ENCODE peak calls at places on chromosomes 13 and 19, in eight cellular contexts. Q, K, G, W, Z, T, Y and S are unnamed samples.
A peak's percentile ranks its signal among the peaks of the same experiment; 100 is the strongest.

GRCh38 chr13:74274946-74275345 is 140.7 kb upstream of the KLF12 start:
- DNase-seq in Z (no peak), T (no peak), Q (no peak), W (no peak), Y (no peak), G (no peak), K (no peak), S (no peak)

GRCh38 chr13:21231426-21231945 is 55.0 kb downstream of the MRPL57 start:
- DNase-seq in T (no peak), Q (no peak), Y (no peak), G (no peak), Z (no peak), K (no peak), W (no peak), S (no peak)

GRCh38 chr19:16042533-16043085 is 33.7 kb upstream of the TPM4 start:
- DNase-seq in T (peak; percentile 19), W (no peak), K (no peak), G (no peak), Y (no peak), Z (no peak), Q (no peak), S (no peak)

GRCh38 chr13:79937311-79938243 is 403.3 kb downstream of the SPRY2 start:
- DNase-seq in Z (no peak), K (no peak), W (no peak), G (no peak), T (no peak), Q (no peak), Y (no peak), S (no peak)

GRCh38 chr13:34748078-34748477 is 194.0 kb upstream of the NBEA start:
- DNase-seq in K (no peak), Z (no peak), Y (no peak), Q (no peak), G (no peak), W (no peak), T (no peak), S (no peak)

GRCh38 chr13:19984430-19985218 is 26.1 kb downstream of the ZMYM2 start:
- DNase-seq in K (no peak), W (peak; percentile 32), Q (peak; percentile 81), G (no peak), Z (no peak), Y (no peak), T (peak; percentile 72), S (no peak)

GRCh38 chr19:45952691-45953505 is 20.8 kb downstream of the NOVA2 start:
- DNase-seq in W (peak; percentile 18), T (peak; percentile 42), Q (no peak), Y (peak; percentile 35), Z (no peak), K (peak; percentile 30), G (no peak), S (no peak)

GRCh38 chr19:51101171-51101865 is 6.9 kb downstream of the CTU1 start:
- DNase-seq in Y (no peak), Q (no peak), G (no peak), T (no peak), K (no peak), Z (no peak), W (no peak), S (no peak)

GRCh38 chr13:30071890-30072817 is 221.7 kb upstream of the UBL3 start:
- DNase-seq in W (no peak), G (no peak), K (no peak), Z (peak; percentile 74), Y (peak; percentile 92), Q (no peak), T (no peak), S (no peak)

GRCh38 chr13:39463611-39464010 is 139.4 kb downstream of the LHFPL6 start:
- DNase-seq in Z (no peak), Q (no peak), T (no peak), K (no peak), G (no peak), Y (no peak), W (no peak), S (no peak)

GRCh38 chr13:109010912-109011311 is 381.5 kb downstream of the MYO16 start:
- DNase-seq in T (no peak), Q (no peak), Z (no peak), K (no peak), Y (no peak), W (no peak), G (no peak), S (no peak)

GRCh38 chr13:91203430-91203829 is 144.1 kb upstream of the MIR17HG start:
- DNase-seq in T (no peak), W (no peak), G (no peak), Z (no peak), Y (no peak), K (no peak), Q (no peak), S (no peak)

GRCh38 chr19:55656552-55656951 is 1.7 kb downstream of the U2AF2 start:
- DNase-seq in Z (no peak), W (no peak), T (no peak), K (no peak), Y (no peak), Q (peak; percentile 68), G (no peak), S (no peak)

GRCh38 chr13:30158774-30159445 is 148.4 kb downstream of the KATNAL1 start:
- DNase-seq in Y (peak; percentile 53), Z (no peak), T (peak; percentile 71), Q (peak; percentile 50), K (peak; percentile 46), W (peak; percentile 33), G (no peak), S (no peak)

GRCh38 chr19:1668048-1668338 is 15.6 kb upstream of the TCF3 start:
- DNase-seq in K (no peak), W (no peak), Y (no peak), T (no peak), Q (no peak), Z (no peak), G (no peak), S (no peak)

GRCh38 chr19:1671716-1672037 is 19.3 kb upstream of the TCF3 start:
- DNase-seq in G (no peak), Z (no peak), Q (no peak), K (no peak), W (no peak), Y (no peak), T (no peak), S (no peak)

GRCh38 chr19:1672038-1672768 is 19.8 kb upstream of the TCF3 start:
- DNase-seq in W (no peak), Q (peak; percentile 86), G (no peak), Z (peak; percentile 80), K (peak; percentile 33), T (peak; percentile 30), Y (no peak), S (peak; percentile 20)

GRCh38 chr19:1665565-1666047 is 13.2 kb upstream of the TCF3 start:
- DNase-seq in Z (no peak), Q (no peak), W (no peak), Y (no peak), G (no peak), T (no peak), K (no peak), S (no peak)

GRCh38 chr19:1668339-1669123 is 16.1 kb upstream of the TCF3 start:
- DNase-seq in K (no peak), Z (no peak), G (no peak), W (no peak), Q (peak; percentile 68), Y (no peak), T (no peak), S (no peak)
- H3K27ac ChIP-seq in K (no peak overlapping the region), Z (no peak overlapping the region), G (no peak overlapping the region), W (no peak overlapping the region), Q (peak overlapping the region; percentile 72), Y (no peak overlapping the region), T (no peak overlapping the region), S (no peak overlapping the region)

GRCh38 chr19:41354343-41354974 is 737 bp upstream of the TGFB1 start:
- DNase-seq in T (no peak), Q (no peak), Y (no peak), Z (no peak), K (no peak), W (no peak), G (no peak), S (no peak)
- H3K4me3 ChIP-seq in T (peak overlapping the region; percentile 76), Q (peak overlapping the region; percentile 95), Y (peak overlapping the region; percentile 87), Z (peak overlapping the region; percentile 92), K (peak overlapping the region; percentile 21), W (peak overlapping the region; percentile 91), G (peak overlapping the region; percentile 76), S (no peak overlapping the region)

DNA sequence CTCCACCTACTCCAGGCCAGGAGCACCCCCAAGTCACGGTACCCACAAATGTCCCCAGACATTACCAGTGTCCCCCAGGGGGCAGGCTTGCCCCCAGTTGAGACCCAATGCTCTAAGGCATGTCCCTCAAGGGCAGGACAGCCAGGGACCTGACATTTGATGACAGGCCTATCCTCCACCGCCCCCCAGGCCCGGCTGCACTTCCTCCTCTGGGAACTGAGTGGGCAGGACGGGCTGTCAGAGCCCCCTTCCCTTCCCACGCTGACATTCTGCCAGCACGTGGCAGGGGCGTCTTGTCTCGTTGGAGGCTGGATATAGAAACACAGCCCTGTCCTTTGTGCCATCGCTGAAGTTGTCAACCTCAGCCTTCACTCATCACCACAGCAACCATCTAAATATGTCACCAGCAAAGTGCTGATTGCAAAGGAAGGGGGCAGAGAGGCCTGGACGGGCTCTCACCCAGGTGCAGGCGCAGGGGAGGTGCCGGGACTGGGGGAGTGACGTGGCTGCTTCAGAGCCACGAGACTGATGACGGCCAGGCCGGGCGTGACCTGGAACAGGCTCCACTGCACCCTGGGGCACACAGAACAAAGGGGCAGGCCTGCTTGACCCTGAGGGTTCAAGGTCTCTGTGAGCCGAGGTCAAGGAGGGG is 38.4 kb downstream of the GNG7 start:
- DNase-seq in Q (peak; percentile 86), G (no peak), Z (no peak), T (no peak), W (no peak), K (no peak), Y (peak; percentile 47), S (no peak)
- H3K27ac ChIP-seq in Q (peak overlapping the region; percentile 14), G (no peak overlapping the region), Z (no peak overlapping the region), T (no peak overlapping the region), W (no peak overlapping the region), K (no peak overlapping the region), Y (no peak overlapping the region), S (no peak overlapping the region)

GRCh38 chr13:113187263-113187669 is 21.2 kb downstream of the PCID2 start:
- DNase-seq in Q (no peak), W (peak; percentile 96), K (no peak), T (peak; percentile 100), G (peak; percentile 93), Y (peak; percentile 72), Z (no peak), S (no peak)
- H3K4me3 ChIP-seq in Q (no peak overlapping the region), W (peak overlapping the region; percentile 30), K (no peak overlapping the region), T (peak overlapping the region; percentile 7), G (no peak overlapping the region), Y (no peak overlapping the region), Z (no peak overlapping the region), S (no peak overlapping the region)

DNA sequence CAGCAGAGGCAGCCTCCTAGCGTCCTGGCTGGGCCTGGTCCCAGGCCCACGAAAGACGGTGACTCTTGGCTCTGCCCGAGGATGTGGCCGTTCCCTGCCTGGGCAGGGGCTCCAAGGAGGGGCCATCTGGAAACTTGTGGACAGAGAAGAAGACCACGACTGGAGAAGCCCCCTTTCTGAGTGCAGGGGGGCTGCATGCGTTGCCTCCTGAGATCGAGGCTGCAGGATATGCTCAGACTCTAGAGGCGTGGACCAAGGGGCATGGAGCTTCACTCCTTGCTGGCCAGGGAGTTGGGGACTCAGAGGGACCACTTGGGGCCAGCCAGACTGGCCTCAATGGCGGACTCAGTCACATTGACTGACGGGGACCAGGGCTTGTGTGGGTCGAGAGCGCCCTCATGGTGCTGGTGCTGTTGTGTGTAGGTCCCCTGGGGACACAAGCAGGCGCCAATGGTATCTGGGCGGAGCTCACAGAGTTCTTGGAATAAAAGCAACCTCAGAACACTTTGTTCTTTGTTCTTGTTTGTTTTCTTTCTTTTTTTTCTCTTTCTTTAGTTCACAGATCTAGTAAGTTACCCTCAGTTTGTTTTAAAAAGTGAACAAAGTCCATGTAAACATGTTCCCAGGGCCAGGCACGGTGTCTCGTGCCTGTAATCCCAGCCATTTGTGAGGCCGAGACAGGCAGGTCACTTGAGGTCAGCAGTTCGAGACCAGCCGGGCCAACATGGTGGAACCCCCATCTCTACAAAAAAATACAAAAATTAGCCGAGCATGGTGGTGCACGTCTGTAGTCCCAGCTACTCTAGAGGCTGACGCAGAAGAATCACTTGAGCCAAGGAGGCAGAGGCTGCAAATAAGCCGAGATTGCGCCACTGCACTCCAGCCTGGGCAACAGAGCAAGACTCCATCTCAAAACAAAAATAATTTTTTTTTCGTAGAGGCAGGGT is 10.2 kb downstream of the ANGPTL4 start:
- DNase-seq in T (no peak), G (peak; percentile 66), K (no peak), Z (no peak), Y (peak; percentile 92), Q (no peak), W (no peak), S (no peak)
- H3K27ac ChIP-seq in T (no peak overlapping the region), G (peak overlapping the region; percentile 7), K (no peak overlapping the region), Z (no peak overlapping the region), Y (peak overlapping the region; percentile 85), Q (no peak overlapping the region), W (no peak overlapping the region), S (no peak overlapping the region)